ENCODE peak calls at places on chromosome 13, in eight cellular contexts. One of them, this sample, is unnamed.

GRCh38 chr13:70585109-70585508 is 476.9 kb upstream of the KLHL1 start:
- DNase-seq in colonic mucosa: no peak
- DNase-seq in activated CD8-positive, alpha-beta T cell treated with anti-CD3 and anti-CD28 coated beads for 36 hours: no peak
- DNase-seq in breast epithelium: no peak
- DNase-seq in lower leg skin: no peak
- DNase-seq in cardiac muscle cell: no peak
- DNase-seq in mammary epithelial cell: no peak
- DNase-seq in GM12865: no peak
- DNase-seq in this sample: no peak

GRCh38 chr13:110415669-110416068 is 108.6 kb downstream of the COL4A2 start:
- DNase-seq in mammary epithelial cell: peak; percentile 78
- DNase-seq in activated CD8-positive, alpha-beta T cell treated with anti-CD3 and anti-CD28 coated beads for 36 hours: peak; percentile 48
- DNase-seq in lower leg skin: no peak
- DNase-seq in GM12865: peak; percentile 7
- DNase-seq in colonic mucosa: peak; percentile 19
- DNase-seq in breast epithelium: peak; percentile 16
- DNase-seq in cardiac muscle cell: no peak
- DNase-seq in this sample: no peak

GRCh38 chr13:20387441-20387971 is 138.2 kb downstream of the CRYL1 start:
- DNase-seq in breast epithelium: no peak
- DNase-seq in activated CD8-positive, alpha-beta T cell treated with anti-CD3 and anti-CD28 coated beads for 36 hours: no peak
- DNase-seq in lower leg skin: peak; percentile 36
- DNase-seq in mammary epithelial cell: peak; percentile 87
- DNase-seq in cardiac muscle cell: no peak
- DNase-seq in colonic mucosa: no peak
- DNase-seq in GM12865: no peak
- DNase-seq in this sample: no peak

GRCh38 chr13:101218484-101218883 is 197.8 kb downstream of the NALCN start:
- DNase-seq in cardiac muscle cell: no peak
- DNase-seq in breast epithelium: no peak
- DNase-seq in mammary epithelial cell: peak; percentile 63
- DNase-seq in activated CD8-positive, alpha-beta T cell treated with anti-CD3 and anti-CD28 coated beads for 36 hours: no peak
- DNase-seq in colonic mucosa: no peak
- DNase-seq in GM12865: no peak
- DNase-seq in lower leg skin: no peak
- DNase-seq in this sample: no peak

GRCh38 chr13:32209670-32210069 is 105.5 kb downstream of the ZAR1L start:
- DNase-seq in mammary epithelial cell: no peak
- DNase-seq in lower leg skin: no peak
- DNase-seq in GM12865: no peak
- DNase-seq in breast epithelium: no peak
- DNase-seq in cardiac muscle cell: no peak
- DNase-seq in activated CD8-positive, alpha-beta T cell treated with anti-CD3 and anti-CD28 coated beads for 36 hours: no peak
- DNase-seq in colonic mucosa: no peak
- DNase-seq in this sample: no peak

GRCh38 chr13:68170961-68171360 is 940.8 kb upstream of the PCDH9 start:
- DNase-seq in lower leg skin: no peak
- DNase-seq in GM12865: no peak
- DNase-seq in cardiac muscle cell: no peak
- DNase-seq in activated CD8-positive, alpha-beta T cell treated with anti-CD3 and anti-CD28 coated beads for 36 hours: no peak
- DNase-seq in breast epithelium: no peak
- DNase-seq in colonic mucosa: no peak
- DNase-seq in mammary epithelial cell: no peak
- DNase-seq in this sample: no peak

GRCh38 chr13:83895994-83896580 is 13.8 kb upstream of the SLITRK1 start:
- DNase-seq in breast epithelium: no peak
- DNase-seq in activated CD8-positive, alpha-beta T cell treated with anti-CD3 and anti-CD28 coated beads for 36 hours: no peak
- DNase-seq in GM12865: no peak
- DNase-seq in mammary epithelial cell: peak; percentile 94
- DNase-seq in colonic mucosa: no peak
- DNase-seq in lower leg skin: no peak
- DNase-seq in cardiac muscle cell: no peak
- DNase-seq in this sample: no peak

GRCh38 chr13:111241862-111242261 is 78.6 kb upstream of the TEX29 start:
- DNase-seq in GM12865: no peak
- DNase-seq in lower leg skin: no peak
- DNase-seq in colonic mucosa: no peak
- DNase-seq in activated CD8-positive, alpha-beta T cell treated with anti-CD3 and anti-CD28 coated beads for 36 hours: no peak
- DNase-seq in cardiac muscle cell: no peak
- DNase-seq in breast epithelium: no peak
- DNase-seq in mammary epithelial cell: no peak
- DNase-seq in this sample: no peak

GRCh38 chr13:50735071-50735470 is 108.4 kb downstream of the DLEU7 start:
- DNase-seq in activated CD8-positive, alpha-beta T cell treated with anti-CD3 and anti-CD28 coated beads for 36 hours: no peak
- DNase-seq in colonic mucosa: no peak
- DNase-seq in GM12865: no peak
- DNase-seq in breast epithelium: no peak
- DNase-seq in lower leg skin: no peak
- DNase-seq in mammary epithelial cell: no peak
- DNase-seq in cardiac muscle cell: no peak
- DNase-seq in this sample: no peak

GRCh38 chr13:30033681-30034447 is 183.4 kb upstream of the UBL3 start:
- DNase-seq in lower leg skin: no peak
- DNase-seq in cardiac muscle cell: peak; percentile 42
- DNase-seq in breast epithelium: no peak
- DNase-seq in mammary epithelial cell: peak; percentile 66
- DNase-seq in colonic mucosa: no peak
- DNase-seq in GM12865: no peak
- DNase-seq in activated CD8-positive, alpha-beta T cell treated with anti-CD3 and anti-CD28 coated beads for 36 hours: no peak
- DNase-seq in this sample: no peak

GRCh38 chr13:32528358-32528757 is 10.2 kb downstream of the N4BP2L2 start:
- DNase-seq in lower leg skin: no peak
- DNase-seq in breast epithelium: no peak
- DNase-seq in colonic mucosa: no peak
- DNase-seq in activated CD8-positive, alpha-beta T cell treated with anti-CD3 and anti-CD28 coated beads for 36 hours: no peak
- DNase-seq in cardiac muscle cell: peak; percentile 30
- DNase-seq in mammary epithelial cell: peak; percentile 21
- DNase-seq in GM12865: no peak
- DNase-seq in this sample: no peak

GRCh38 chr13:40351537-40352384 is 314.7 kb downstream of the FOXO1 start:
- DNase-seq in GM12865: no peak
- DNase-seq in colonic mucosa: no peak
- DNase-seq in lower leg skin: no peak
- DNase-seq in cardiac muscle cell: no peak
- DNase-seq in breast epithelium: no peak
- DNase-seq in mammary epithelial cell: no peak
- DNase-seq in activated CD8-positive, alpha-beta T cell treated with anti-CD3 and anti-CD28 coated beads for 36 hours: no peak
- DNase-seq in this sample: no peak

GRCh38 chr13:68110178-68110768 is 880.1 kb upstream of the PCDH9 start:
- DNase-seq in GM12865: no peak
- DNase-seq in mammary epithelial cell: no peak
- DNase-seq in colonic mucosa: no peak
- DNase-seq in activated CD8-positive, alpha-beta T cell treated with anti-CD3 and anti-CD28 coated beads for 36 hours: no peak
- DNase-seq in cardiac muscle cell: no peak
- DNase-seq in breast epithelium: no peak
- DNase-seq in lower leg skin: no peak
- DNase-seq in this sample: no peak

GRCh38 chr13:88622362-88622973 is 951.3 kb downstream of the SLITRK5 start:
- DNase-seq in mammary epithelial cell: no peak
- DNase-seq in breast epithelium: no peak
- DNase-seq in cardiac muscle cell: no peak
- DNase-seq in activated CD8-positive, alpha-beta T cell treated with anti-CD3 and anti-CD28 coated beads for 36 hours: peak; percentile 6
- DNase-seq in colonic mucosa: no peak
- DNase-seq in GM12865: peak; percentile 2
- DNase-seq in lower leg skin: no peak
- DNase-seq in this sample: no peak

GRCh38 chr13:94112227-94112626 is 367.3 kb downstream of the DCT start:
- DNase-seq in colonic mucosa: no peak
- DNase-seq in breast epithelium: no peak
- DNase-seq in activated CD8-positive, alpha-beta T cell treated with anti-CD3 and anti-CD28 coated beads for 36 hours: no peak
- DNase-seq in cardiac muscle cell: peak; percentile 94
- DNase-seq in mammary epithelial cell: peak; percentile 80
- DNase-seq in GM12865: no peak
- DNase-seq in lower leg skin: peak; percentile 26
- DNase-seq in this sample: no peak

GRCh38 chr13:104837756-104838155 is 1697.7 kb downstream of the EFNB2 start:
- DNase-seq in colonic mucosa: no peak
- DNase-seq in mammary epithelial cell: no peak
- DNase-seq in activated CD8-positive, alpha-beta T cell treated with anti-CD3 and anti-CD28 coated beads for 36 hours: no peak
- DNase-seq in cardiac muscle cell: no peak
- DNase-seq in lower leg skin: no peak
- DNase-seq in GM12865: no peak
- DNase-seq in breast epithelium: no peak
- DNase-seq in this sample: no peak

GRCh38 chr13:74907788-74908187 is 574.2 kb downstream of the TBC1D4 start:
- DNase-seq in GM12865: no peak
- DNase-seq in colonic mucosa: no peak
- DNase-seq in mammary epithelial cell: no peak
- DNase-seq in lower leg skin: no peak
- DNase-seq in cardiac muscle cell: peak; percentile 25
- DNase-seq in breast epithelium: no peak
- DNase-seq in activated CD8-positive, alpha-beta T cell treated with anti-CD3 and anti-CD28 coated beads for 36 hours: no peak
- DNase-seq in this sample: no peak

GRCh38 chr13:27822258-27822872 is 30.1 kb downstream of the GSX1 start:
- DNase-seq in cardiac muscle cell: no peak
- DNase-seq in lower leg skin: no peak
- DNase-seq in colonic mucosa: no peak
- DNase-seq in mammary epithelial cell: peak; percentile 28
- DNase-seq in breast epithelium: no peak
- DNase-seq in GM12865: no peak
- DNase-seq in activated CD8-positive, alpha-beta T cell treated with anti-CD3 and anti-CD28 coated beads for 36 hours: no peak
- DNase-seq in this sample: no peak

GRCh38 chr13:95251641-95252040 is 49.6 kb downstream of the ABCC4 start:
- DNase-seq in breast epithelium: no peak
- DNase-seq in colonic mucosa: no peak
- DNase-seq in activated CD8-positive, alpha-beta T cell treated with anti-CD3 and anti-CD28 coated beads for 36 hours: no peak
- DNase-seq in mammary epithelial cell: no peak
- DNase-seq in GM12865: peak; percentile 71
- DNase-seq in lower leg skin: no peak
- DNase-seq in cardiac muscle cell: no peak
- DNase-seq in this sample: no peak

GRCh38 chr13:50589651-50590054 is 253.8 kb downstream of the DLEU7 start:
- DNase-seq in GM12865: no peak
- DNase-seq in colonic mucosa: no peak
- DNase-seq in cardiac muscle cell: peak; percentile 79
- DNase-seq in breast epithelium: no peak
- DNase-seq in lower leg skin: no peak
- DNase-seq in activated CD8-positive, alpha-beta T cell treated with anti-CD3 and anti-CD28 coated beads for 36 hours: no peak
- DNase-seq in mammary epithelial cell: peak; percentile 77
- DNase-seq in this sample: no peak

GRCh38 chr13:45773236-45773635 is 71.1 kb downstream of the CBY2 start:
- DNase-seq in breast epithelium: no peak
- DNase-seq in GM12865: no peak
- DNase-seq in lower leg skin: no peak
- DNase-seq in mammary epithelial cell: peak; percentile 65
- DNase-seq in activated CD8-positive, alpha-beta T cell treated with anti-CD3 and anti-CD28 coated beads for 36 hours: no peak
- DNase-seq in colonic mucosa: no peak
- DNase-seq in cardiac muscle cell: no peak
- DNase-seq in this sample: no peak

GRCh38 chr13:42218576-42218975 is 53.4 kb upstream of the AKAP11 start:
- DNase-seq in lower leg skin: no peak
- DNase-seq in colonic mucosa: no peak
- DNase-seq in mammary epithelial cell: peak; percentile 49
- DNase-seq in GM12865: no peak
- DNase-seq in activated CD8-positive, alpha-beta T cell treated with anti-CD3 and anti-CD28 coated beads for 36 hours: no peak
- DNase-seq in cardiac muscle cell: no peak
- DNase-seq in breast epithelium: no peak
- DNase-seq in this sample: no peak

GRCh38 chr13:25232937-25233515 is 54.3 kb downstream of the MTMR6 start:
- DNase-seq in colonic mucosa: no peak
- DNase-seq in GM12865: peak; percentile 44
- DNase-seq in activated CD8-positive, alpha-beta T cell treated with anti-CD3 and anti-CD28 coated beads for 36 hours: no peak
- DNase-seq in breast epithelium: no peak
- DNase-seq in cardiac muscle cell: peak; percentile 53
- DNase-seq in lower leg skin: no peak
- DNase-seq in mammary epithelial cell: peak; percentile 16
- DNase-seq in this sample: peak; percentile 58

GRCh38 chr13:34265016-34265692 is 447.2 kb downstream of the RFC3 start:
- DNase-seq in lower leg skin: no peak
- DNase-seq in mammary epithelial cell: peak; percentile 30
- DNase-seq in cardiac muscle cell: no peak
- DNase-seq in breast epithelium: no peak
- DNase-seq in activated CD8-positive, alpha-beta T cell treated with anti-CD3 and anti-CD28 coated beads for 36 hours: no peak
- DNase-seq in GM12865: no peak
- DNase-seq in colonic mucosa: no peak
- DNase-seq in this sample: no peak

GRCh38 chr13:106391271-106391670 is 144.2 kb downstream of the EFNB2 start:
- DNase-seq in cardiac muscle cell: no peak
- DNase-seq in breast epithelium: no peak
- DNase-seq in activated CD8-positive, alpha-beta T cell treated with anti-CD3 and anti-CD28 coated beads for 36 hours: no peak
- DNase-seq in colonic mucosa: no peak
- DNase-seq in mammary epithelial cell: peak; percentile 61
- DNase-seq in GM12865: no peak
- DNase-seq in lower leg skin: no peak
- DNase-seq in this sample: no peak

GRCh38 chr13:106390360-106390759 is 145.1 kb downstream of the EFNB2 start:
- DNase-seq in breast epithelium: no peak
- DNase-seq in colonic mucosa: no peak
- DNase-seq in cardiac muscle cell: no peak
- DNase-seq in activated CD8-positive, alpha-beta T cell treated with anti-CD3 and anti-CD28 coated beads for 36 hours: no peak
- DNase-seq in mammary epithelial cell: no peak
- DNase-seq in GM12865: no peak
- DNase-seq in lower leg skin: no peak
- DNase-seq in this sample: no peak

GRCh38 chr13:106398289-106398688 is 137.2 kb downstream of the EFNB2 start:
- DNase-seq in GM12865: no peak
- DNase-seq in cardiac muscle cell: no peak
- DNase-seq in mammary epithelial cell: no peak
- DNase-seq in colonic mucosa: no peak
- DNase-seq in activated CD8-positive, alpha-beta T cell treated with anti-CD3 and anti-CD28 coated beads for 36 hours: no peak
- DNase-seq in lower leg skin: no peak
- DNase-seq in breast epithelium: no peak
- DNase-seq in this sample: no peak

GRCh38 chr13:106393776-106394175 is 141.7 kb downstream of the EFNB2 start:
- DNase-seq in activated CD8-positive, alpha-beta T cell treated with anti-CD3 and anti-CD28 coated beads for 36 hours: no peak
- DNase-seq in cardiac muscle cell: no peak
- DNase-seq in lower leg skin: no peak
- DNase-seq in mammary epithelial cell: peak; percentile 94
- DNase-seq in GM12865: no peak
- DNase-seq in breast epithelium: no peak
- DNase-seq in colonic mucosa: no peak
- DNase-seq in this sample: no peak
- TF ChIP-seq CTCF in activated CD8-positive, alpha-beta T cell treated with anti-CD3 and anti-CD28 coated beads for 36 hours: no peak
- TF ChIP-seq CTCF in cardiac muscle cell: no peak
- TF ChIP-seq CTCF in lower leg skin: no peak
- TF ChIP-seq CTCF in mammary epithelial cell: no peak
- TF ChIP-seq CTCF in GM12865: no peak
- TF ChIP-seq CTCF in breast epithelium: no peak
- TF ChIP-seq CTCF in colonic mucosa: no peak
- TF ChIP-seq CTCF in this sample: no peak

GRCh38 chr13:114146629-114147028 is 14.2 kb upstream of the RASA3 start:
- DNase-seq in cardiac muscle cell: no peak
- DNase-seq in lower leg skin: no peak
- DNase-seq in activated CD8-positive, alpha-beta T cell treated with anti-CD3 and anti-CD28 coated beads for 36 hours: no peak
- DNase-seq in colonic mucosa: no peak
- DNase-seq in GM12865: peak; percentile 63
- DNase-seq in mammary epithelial cell: no peak
- DNase-seq in breast epithelium: no peak
- DNase-seq in this sample: no peak
- TF ChIP-seq CTCF in cardiac muscle cell: peak; percentile 36
- TF ChIP-seq CTCF in lower leg skin: no peak
- TF ChIP-seq CTCF in activated CD8-positive, alpha-beta T cell treated with anti-CD3 and anti-CD28 coated beads for 36 hours: no peak
- TF ChIP-seq CTCF in colonic mucosa: no peak
- TF ChIP-seq CTCF in GM12865: peak; percentile 36
- TF ChIP-seq CTCF in mammary epithelial cell: no peak
- TF ChIP-seq CTCF in breast epithelium: no peak
- TF ChIP-seq CTCF in this sample: peak; percentile 17

GRCh38 chr13:51764184-51765141 is 39.5 kb downstream of the DHRS12 start:
- DNase-seq in cardiac muscle cell: peak; percentile 54
- DNase-seq in colonic mucosa: peak; percentile 50
- DNase-seq in activated CD8-positive, alpha-beta T cell treated with anti-CD3 and anti-CD28 coated beads for 36 hours: peak; percentile 85
- DNase-seq in GM12865: peak; percentile 82
- DNase-seq in lower leg skin: peak; percentile 88
- DNase-seq in breast epithelium: peak; percentile 54
- DNase-seq in mammary epithelial cell: no peak
- DNase-seq in this sample: peak; percentile 79
- TF ChIP-seq CTCF in cardiac muscle cell: no peak
- TF ChIP-seq CTCF in colonic mucosa: no peak
- TF ChIP-seq CTCF in activated CD8-positive, alpha-beta T cell treated with anti-CD3 and anti-CD28 coated beads for 36 hours: no peak
- TF ChIP-seq CTCF in GM12865: no peak
- TF ChIP-seq CTCF in lower leg skin: no peak
- TF ChIP-seq CTCF in breast epithelium: no peak
- TF ChIP-seq CTCF in mammary epithelial cell: no peak
- TF ChIP-seq CTCF in this sample: no peak

GRCh38 chr13:49342404-49342803 is 94.7 kb downstream of the CDADC1 start:
- DNase-seq in cardiac muscle cell: no peak
- DNase-seq in colonic mucosa: no peak
- DNase-seq in lower leg skin: no peak
- DNase-seq in GM12865: no peak
- DNase-seq in activated CD8-positive, alpha-beta T cell treated with anti-CD3 and anti-CD28 coated beads for 36 hours: no peak
- DNase-seq in breast epithelium: no peak
- DNase-seq in mammary epithelial cell: no peak
- DNase-seq in this sample: no peak
- TF ChIP-seq CTCF in cardiac muscle cell: no peak
- TF ChIP-seq CTCF in colonic mucosa: no peak
- TF ChIP-seq CTCF in lower leg skin: no peak
- TF ChIP-seq CTCF in GM12865: no peak
- TF ChIP-seq CTCF in activated CD8-positive, alpha-beta T cell treated with anti-CD3 and anti-CD28 coated beads for 36 hours: no peak
- TF ChIP-seq CTCF in breast epithelium: no peak
- TF ChIP-seq CTCF in mammary epithelial cell: no peak
- TF ChIP-seq CTCF in this sample: no peak